ENCODE peak calls at places on chromosome 2, in five cellular contexts. One of them, this sample, is unnamed.

GRCh38 chr2:85793584-85793983 is 39.8 kb downstream of the ATOH8 start:
- DNase-seq in stomach: no peak
- DNase-seq in transverse colon: no peak
- DNase-seq in esophagus muscularis mucosa: no peak
- DNase-seq in K562: no peak
- DNase-seq in this sample: no peak

GRCh38 chr2:189097934-189098333 is 81.6 kb downstream of the COL5A2 start:
- DNase-seq in stomach: no peak
- DNase-seq in transverse colon: no peak
- DNase-seq in esophagus muscularis mucosa: no peak
- DNase-seq in K562: no peak
- DNase-seq in this sample: no peak

GRCh38 chr2:70083344-70084156 is 3.7 kb upstream of the PCBP1 start:
- DNase-seq in stomach: no peak
- DNase-seq in transverse colon: peak; percentile 62
- DNase-seq in esophagus muscularis mucosa: no peak
- DNase-seq in K562: no peak
- DNase-seq in this sample: no peak

GRCh38 chr2:112494839-112495238 is 12.9 kb downstream of the TTL start:
- DNase-seq in stomach: no peak
- DNase-seq in transverse colon: no peak
- DNase-seq in esophagus muscularis mucosa: no peak
- DNase-seq in K562: no peak
- DNase-seq in this sample: no peak

GRCh38 chr2:26840937-26841610 is 6.9 kb upstream of the DPYSL5 start:
- DNase-seq in stomach: no peak
- DNase-seq in transverse colon: no peak
- DNase-seq in esophagus muscularis mucosa: no peak
- DNase-seq in K562: peak; percentile 38
- DNase-seq in this sample: no peak

GRCh38 chr2:23606968-23607367 is 222.0 kb downstream of the KLHL29 start:
- DNase-seq in stomach: no peak
- DNase-seq in transverse colon: no peak
- DNase-seq in esophagus muscularis mucosa: no peak
- DNase-seq in K562: no peak
- DNase-seq in this sample: no peak

GRCh38 chr2:207939342-207940108 is 85.8 kb downstream of the PLEKHM3 start:
- DNase-seq in stomach: no peak
- DNase-seq in transverse colon: peak; percentile 78
- DNase-seq in esophagus muscularis mucosa: no peak
- DNase-seq in K562: no peak
- DNase-seq in this sample: no peak

GRCh38 chr2:28360742-28361293 is 31.8 kb upstream of the FOSL2 start:
- DNase-seq in stomach: no peak
- DNase-seq in transverse colon: no peak
- DNase-seq in esophagus muscularis mucosa: no peak
- DNase-seq in K562: peak; percentile 32
- DNase-seq in this sample: no peak

GRCh38 chr2:21258082-21258481 is 134.3 kb downstream of the TDRD15 start:
- DNase-seq in stomach: no peak
- DNase-seq in transverse colon: no peak
- DNase-seq in esophagus muscularis mucosa: peak; percentile 75
- DNase-seq in K562: no peak
- DNase-seq in this sample: no peak

GRCh38 chr2:113283704-113284284 is 5.1 kb upstream of the PAX8 start:
- DNase-seq in stomach: peak; percentile 83
- DNase-seq in transverse colon: peak; percentile 50
- DNase-seq in esophagus muscularis mucosa: no peak
- DNase-seq in K562: no peak
- DNase-seq in this sample: no peak

GRCh38 chr2:241150660-241151530 is 628 bp downstream of the PPP1R7 start:
- DNase-seq in stomach: peak; percentile 40
- DNase-seq in transverse colon: peak; percentile 52
- DNase-seq in esophagus muscularis mucosa: no peak
- DNase-seq in K562: no peak
- DNase-seq in this sample: no peak

GRCh38 chr2:28355521-28356094 is 37.0 kb upstream of the FOSL2 start:
- DNase-seq in stomach: peak; percentile 92
- DNase-seq in transverse colon: no peak
- DNase-seq in esophagus muscularis mucosa: no peak
- DNase-seq in K562: peak; percentile 98
- DNase-seq in this sample: no peak

GRCh38 chr2:109063326-109063670 is 65.7 kb upstream of the SH3RF3 start:
- DNase-seq in stomach: peak; percentile 66
- DNase-seq in transverse colon: no peak
- DNase-seq in esophagus muscularis mucosa: no peak
- DNase-seq in K562: no peak
- DNase-seq in this sample: no peak

GRCh38 chr2:96847586-96847985 is 3.8 kb upstream of the ANKRD23 start:
- DNase-seq in stomach: no peak
- DNase-seq in transverse colon: no peak
- DNase-seq in esophagus muscularis mucosa: no peak
- DNase-seq in K562: no peak
- DNase-seq in this sample: no peak

GRCh38 chr2:217431577-217432269 is 571.1 kb downstream of the TNS1 start:
- DNase-seq in stomach: no peak
- DNase-seq in transverse colon: no peak
- DNase-seq in esophagus muscularis mucosa: peak; percentile 90
- DNase-seq in K562: peak; percentile 6
- DNase-seq in this sample: no peak

GRCh38 chr2:21916934-21917522 is 793.3 kb downstream of the TDRD15 start:
- DNase-seq in stomach: no peak
- DNase-seq in transverse colon: no peak
- DNase-seq in esophagus muscularis mucosa: no peak
- DNase-seq in K562: no peak
- DNase-seq in this sample: no peak

GRCh38 chr2:51990684-51991083 is 958.8 kb upstream of the NRXN1 start:
- DNase-seq in stomach: no peak
- DNase-seq in transverse colon: no peak
- DNase-seq in esophagus muscularis mucosa: no peak
- DNase-seq in K562: no peak
- DNase-seq in this sample: no peak

GRCh38 chr2:31222086-31222485 is 4.8 kb upstream of the CAPN14 start:
- DNase-seq in stomach: no peak
- DNase-seq in transverse colon: no peak
- DNase-seq in esophagus muscularis mucosa: no peak
- DNase-seq in K562: no peak
- DNase-seq in this sample: no peak

GRCh38 chr2:1143129-1143528 is 192.5 kb downstream of the SNTG2 start:
- DNase-seq in stomach: no peak
- DNase-seq in transverse colon: no peak
- DNase-seq in esophagus muscularis mucosa: no peak
- DNase-seq in K562: no peak
- DNase-seq in this sample: no peak

GRCh38 chr2:154132827-154133226 is 261.1 kb downstream of the GALNT13 start:
- DNase-seq in stomach: no peak
- DNase-seq in transverse colon: no peak
- DNase-seq in esophagus muscularis mucosa: no peak
- DNase-seq in K562: no peak
- DNase-seq in this sample: no peak

GRCh38 chr2:88880441-88880953 is 189.0 kb downstream of the RPIA start:
- DNase-seq in stomach: no peak
- DNase-seq in transverse colon: no peak
- DNase-seq in esophagus muscularis mucosa: no peak
- DNase-seq in K562: peak; percentile 55
- DNase-seq in this sample: no peak

GRCh38 chr2:48768669-48769068 is 13.1 kb upstream of the LHCGR start:
- DNase-seq in stomach: no peak
- DNase-seq in transverse colon: no peak
- DNase-seq in esophagus muscularis mucosa: no peak
- DNase-seq in K562: no peak
- DNase-seq in this sample: no peak

GRCh38 chr2:74740395-74741075 is 86.5 kb downstream of the SEMA4F start:
- DNase-seq in stomach: peak; percentile 79
- DNase-seq in transverse colon: peak; percentile 85
- DNase-seq in esophagus muscularis mucosa: peak; percentile 72
- DNase-seq in K562: no peak
- DNase-seq in this sample: no peak

GRCh38 chr2:8154270-8154669 is 527.6 kb upstream of the ID2 start:
- DNase-seq in stomach: no peak
- DNase-seq in transverse colon: no peak
- DNase-seq in esophagus muscularis mucosa: no peak
- DNase-seq in K562: no peak
- DNase-seq in this sample: no peak

GRCh38 chr2:95343429-95344207 is 46.5 kb downstream of the KCNIP3 start:
- DNase-seq in stomach: no peak
- DNase-seq in transverse colon: no peak
- DNase-seq in esophagus muscularis mucosa: no peak
- DNase-seq in K562: no peak
- DNase-seq in this sample: no peak

GRCh38 chr2:66555076-66555475 is 120.2 kb downstream of the MEIS1 start:
- DNase-seq in stomach: no peak
- DNase-seq in transverse colon: no peak
- DNase-seq in esophagus muscularis mucosa: no peak
- DNase-seq in K562: peak; percentile 26
- DNase-seq in this sample: no peak

DNA sequence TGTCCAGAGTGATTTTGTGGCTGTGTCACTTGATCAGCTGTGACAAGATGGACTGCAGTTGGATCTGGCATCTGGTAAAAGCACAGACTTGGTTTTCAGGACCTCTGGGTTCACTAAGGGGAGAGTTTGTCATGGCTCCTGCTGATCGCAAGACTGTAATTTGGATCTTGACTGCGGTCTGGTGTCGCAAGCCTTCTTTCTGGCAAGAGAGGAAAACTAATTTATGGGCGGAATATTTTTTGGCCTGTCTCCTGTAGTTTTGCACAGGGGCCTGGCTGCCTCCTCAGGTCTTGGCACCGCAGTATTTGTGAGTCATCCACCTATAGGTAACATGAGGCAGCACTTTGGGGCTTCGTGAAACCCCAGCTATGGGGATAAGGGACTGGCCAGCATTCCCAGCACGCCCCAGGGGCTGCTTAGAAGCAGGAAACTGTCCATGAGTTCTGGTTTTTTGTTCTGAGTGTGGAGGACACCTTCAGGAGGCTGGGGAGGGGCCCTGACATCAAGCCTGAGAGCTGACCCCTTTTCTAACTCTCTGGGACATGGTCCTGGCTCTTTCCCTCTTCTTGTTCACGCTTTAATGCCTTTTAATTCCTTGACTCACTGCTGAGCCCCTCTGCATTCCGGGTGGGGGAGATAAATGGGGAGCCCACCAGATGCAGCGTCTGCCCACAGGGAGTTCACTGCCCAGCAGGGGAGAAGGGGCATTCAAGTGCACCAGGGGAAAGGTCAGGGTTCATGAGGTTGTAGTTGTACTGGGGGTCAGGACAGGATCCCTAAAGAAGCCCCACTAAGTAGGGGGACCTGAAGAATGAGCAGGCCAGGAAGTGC is 12.2 kb downstream of the SH3BP4 start:
- DNase-seq in stomach: peak; percentile 30
- DNase-seq in transverse colon: no peak
- DNase-seq in esophagus muscularis mucosa: no peak
- DNase-seq in K562: no peak
- DNase-seq in this sample: no peak
- TF ChIP-seq POLR2AphosphoS5 in stomach: no peak
- TF ChIP-seq POLR2AphosphoS5 in transverse colon: no peak
- TF ChIP-seq POLR2AphosphoS5 in esophagus muscularis mucosa: peak; percentile 7
- TF ChIP-seq POLR2AphosphoS5 in K562: no peak
- TF ChIP-seq POLR2AphosphoS5 in this sample: no peak

GRCh38 chr2:130391872-130392670 is 36.2 kb downstream of the PTPN18 start:
- DNase-seq in stomach: no peak
- DNase-seq in transverse colon: no peak
- DNase-seq in esophagus muscularis mucosa: peak; percentile 89
- DNase-seq in K562: no peak
- DNase-seq in this sample: no peak

GRCh38 chr2:130389783-130390182 is 33.9 kb downstream of the PTPN18 start:
- DNase-seq in stomach: no peak
- DNase-seq in transverse colon: no peak
- DNase-seq in esophagus muscularis mucosa: no peak
- DNase-seq in K562: no peak
- DNase-seq in this sample: no peak

GRCh38 chr2:130390460-130391057 is 34.7 kb downstream of the PTPN18 start:
- DNase-seq in stomach: peak; percentile 60
- DNase-seq in transverse colon: peak; percentile 68
- DNase-seq in esophagus muscularis mucosa: no peak
- DNase-seq in K562: no peak
- DNase-seq in this sample: no peak

GRCh38 chr2:130389363-130389762 is 33.5 kb downstream of the PTPN18 start:
- DNase-seq in stomach: no peak
- DNase-seq in transverse colon: no peak
- DNase-seq in esophagus muscularis mucosa: no peak
- DNase-seq in K562: no peak
- DNase-seq in this sample: no peak

GRCh38 chr2:130391058-130391871 is 35.4 kb downstream of the PTPN18 start:
- DNase-seq in stomach: peak; percentile 86
- DNase-seq in transverse colon: peak; percentile 93
- DNase-seq in esophagus muscularis mucosa: peak; percentile 93
- DNase-seq in K562: peak; percentile 75
- DNase-seq in this sample: peak; percentile 62
- TF ChIP-seq POLR2A in stomach: no peak
- TF ChIP-seq POLR2A in transverse colon: peak; percentile 65
- TF ChIP-seq POLR2A in esophagus muscularis mucosa: peak; percentile 22
- TF ChIP-seq POLR2A in K562: peak; percentile 60
- TF ChIP-seq POLR2A in this sample: peak; percentile 44

GRCh38 chr2:236998250-236998649 is 87.4 kb upstream of the COPS8 start:
- DNase-seq in stomach: no peak
- DNase-seq in transverse colon: no peak
- DNase-seq in esophagus muscularis mucosa: no peak
- DNase-seq in K562: no peak
- DNase-seq in this sample: no peak
- TF ChIP-seq POLR2AphosphoS5 in stomach: peak; percentile 44
- TF ChIP-seq POLR2AphosphoS5 in transverse colon: no peak
- TF ChIP-seq POLR2AphosphoS5 in esophagus muscularis mucosa: no peak
- TF ChIP-seq POLR2AphosphoS5 in K562: no peak
- TF ChIP-seq POLR2AphosphoS5 in this sample: no peak

DNA sequence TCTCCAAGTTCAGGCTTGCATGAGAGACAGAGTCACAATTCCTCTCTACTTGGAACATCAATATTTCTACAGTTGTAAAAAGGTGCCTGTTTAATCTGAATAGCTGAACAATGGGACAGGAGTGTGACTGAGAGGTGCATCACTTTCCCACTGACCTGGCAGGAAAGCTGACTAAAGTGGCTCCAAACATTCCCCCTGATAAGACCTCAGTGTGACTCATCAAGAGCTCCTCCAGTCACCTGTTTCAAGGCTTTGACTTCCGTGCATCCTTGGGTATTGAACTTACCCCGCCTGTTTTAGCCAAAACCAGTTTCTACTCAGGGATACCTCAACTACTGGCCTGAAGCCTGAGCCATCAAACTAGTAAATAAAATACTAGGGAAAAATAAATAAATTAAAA is 453.9 kb upstream of the DDX18 start:
- DNase-seq in stomach: no peak
- DNase-seq in transverse colon: no peak
- DNase-seq in esophagus muscularis mucosa: no peak
- DNase-seq in K562: no peak
- DNase-seq in this sample: no peak
- TF ChIP-seq POLR2A in stomach: no peak
- TF ChIP-seq POLR2A in transverse colon: no peak
- TF ChIP-seq POLR2A in esophagus muscularis mucosa: no peak
- TF ChIP-seq POLR2A in K562: no peak
- TF ChIP-seq POLR2A in this sample: no peak

GRCh38 chr2:36438454-36438977 is 82.9 kb downstream of the CRIM1 start:
- DNase-seq in stomach: no peak
- DNase-seq in transverse colon: no peak
- DNase-seq in esophagus muscularis mucosa: no peak
- DNase-seq in K562: no peak
- DNase-seq in this sample: no peak
- TF ChIP-seq POLR2AphosphoS5 in stomach: peak; percentile 63
- TF ChIP-seq POLR2AphosphoS5 in transverse colon: no peak
- TF ChIP-seq POLR2AphosphoS5 in esophagus muscularis mucosa: peak; percentile 77
- TF ChIP-seq POLR2AphosphoS5 in K562: no peak
- TF ChIP-seq POLR2AphosphoS5 in this sample: no peak